ENCODE peak calls at places on chromosome 9, in four cellular contexts. K, X, P and C are unnamed samples.

GRCh38 chr9:16291921-16292320 is 578.5 kb downstream of the BNC2 start:
- DNase-seq in K (no peak), X (no peak), P (no peak), C (no peak)

GRCh38 chr9:1883004-1883403 is 132.1 kb upstream of the SMARCA2 start:
- DNase-seq in K (no peak), X (no peak), P (no peak), C (no peak)

GRCh38 chr9:75133396-75133795 is 45.1 kb downstream of the OSTF1 start:
- DNase-seq in K (no peak), X (no peak), P (no peak), C (no peak)

GRCh38 chr9:128818839-128819715 is 777 bp downstream of the ENDOG start:
- DNase-seq in K (peak; percentile 71), X (peak; percentile 53), P (no peak), C (peak; percentile 52)

GRCh38 chr9:95098391-95098921 is 219.1 kb downstream of the FANCC start:
- DNase-seq in K (peak; percentile 28), X (no peak), P (no peak), C (no peak)

GRCh38 chr9:137266589-137267453 is 10.7 kb upstream of the TOR4A start:
- DNase-seq in K (peak; percentile 43), X (no peak), P (no peak), C (no peak)

GRCh38 chr9:28539432-28539831 is 966.2 kb upstream of the C9orf72 start:
- DNase-seq in K (no peak), X (no peak), P (no peak), C (no peak)

GRCh38 chr9:79362100-79363081 is 209.4 kb upstream of the TLE4 start:
- DNase-seq in K (no peak), X (peak; percentile 47), P (no peak), C (no peak)

GRCh38 chr9:68920921-68921320 is 93.0 kb downstream of the PRKACG start:
- DNase-seq in K (no peak), X (no peak), P (no peak), C (no peak)

GRCh38 chr9:100057624-100058023 is 41.2 kb downstream of the ERP44 start:
- DNase-seq in K (no peak), X (no peak), P (no peak), C (no peak)
- H3K4me3 ChIP-seq in K (no peak overlapping the region), X (no peak overlapping the region), P (no peak overlapping the region), C (no peak overlapping the region)

GRCh38 chr9:134338394-134339182 is 12.3 kb downstream of the RXRA start:
- DNase-seq in K (no peak), X (no peak), P (no peak), C (no peak)
- H3K27ac ChIP-seq in K (peak overlapping the region; percentile 31), X (no peak overlapping the region), P (peak overlapping the region; percentile 39), C (no peak overlapping the region)

DNA sequence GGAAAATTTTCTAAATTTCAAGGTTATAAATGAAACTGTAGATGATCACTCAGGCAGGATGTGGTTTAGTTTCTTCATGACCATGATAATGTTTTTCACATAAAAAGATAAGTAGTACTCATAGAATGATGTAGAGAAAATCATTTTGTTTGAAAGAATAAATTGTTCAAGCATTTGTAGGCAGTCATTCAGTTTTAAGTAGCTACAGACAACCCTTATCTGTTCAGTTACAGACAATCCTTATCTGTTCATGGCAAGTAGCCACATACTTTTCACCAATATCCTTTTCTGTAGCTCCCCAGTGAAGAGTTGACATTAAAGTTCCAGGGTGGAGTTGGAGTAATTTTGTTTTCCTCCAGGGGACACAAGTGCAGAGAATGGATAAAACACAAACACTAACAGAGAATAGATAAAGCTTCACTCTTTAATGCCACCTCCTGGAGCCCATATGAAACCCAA is 278.1 kb upstream of the TNC start:
- DNase-seq in K (no peak), X (no peak), P (no peak), C (no peak)
- TF ChIP-seq CTCF in K (no peak), X (no peak), P (no peak), C (no peak)

GRCh38 chr9:106921989-106922388 is 59.0 kb downstream of the ZNF462 start:
- DNase-seq in K (no peak), X (no peak), P (no peak), C (no peak)

GRCh38 chr9:106918825-106919509 is 56.0 kb downstream of the ZNF462 start:
- DNase-seq in K (no peak), X (no peak), P (no peak), C (no peak)

GRCh38 chr9:106921341-106921899 is 58.5 kb downstream of the ZNF462 start:
- DNase-seq in K (no peak), X (peak; percentile 21), P (no peak), C (peak; percentile 61)

GRCh38 chr9:106920701-106921283 is 57.8 kb downstream of the ZNF462 start:
- DNase-seq in K (no peak), X (no peak), P (no peak), C (no peak)

DNA sequence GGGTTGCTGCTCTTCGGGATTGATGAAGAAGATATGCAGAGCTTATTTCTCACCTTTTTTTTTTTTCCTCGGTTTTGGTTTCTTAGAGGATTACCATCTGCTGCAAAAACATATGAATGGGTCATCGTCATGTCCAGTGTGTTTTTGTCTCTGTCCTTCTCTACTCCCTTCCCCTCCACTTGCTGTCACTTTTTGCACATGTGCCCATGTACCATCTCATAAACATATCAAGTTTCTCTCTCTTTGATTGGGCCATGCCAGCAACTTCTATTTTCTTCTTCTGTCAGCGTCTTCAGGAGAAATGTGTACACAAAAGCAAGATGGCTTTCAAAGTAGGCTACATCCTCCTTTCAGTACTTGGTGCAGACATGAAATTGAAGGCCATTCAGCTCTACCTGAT is 57.1 kb downstream of the ZNF462 start:
- DNase-seq in K (no peak), X (no peak), P (no peak), C (no peak)
- H3K4me3 ChIP-seq in K (no peak overlapping the region), X (no peak overlapping the region), P (no peak overlapping the region), C (no peak overlapping the region)

GRCh38 chr9:97556036-97556720 is 54.7 kb downstream of the TMOD1 start:
- DNase-seq in K (no peak), X (no peak), P (no peak), C (no peak)
- H3K27ac ChIP-seq in K (peak overlapping the region; percentile 79), X (no peak overlapping the region), P (peak overlapping the region; percentile 88), C (no peak overlapping the region)

GRCh38 chr9:27247756-27248155 is 49.2 kb downstream of the EQTN start:
- DNase-seq in K (peak; percentile 59), X (peak; percentile 82), P (no peak), C (peak; percentile 43)
- TF ChIP-seq CTCF in K (peak; percentile 56), X (peak; percentile 87), P (peak; percentile 38), C (peak; percentile 70)

GRCh38 chr9:127555830-127556820 is 56.0 kb upstream of the STXBP1 start:
- DNase-seq in K (peak; percentile 82), X (no peak), P (no peak), C (no peak)
- H3K4me3 ChIP-seq in K (peak overlapping the region; percentile 3), X (no peak overlapping the region), P (peak overlapping the region; percentile 12), C (no peak overlapping the region)

GRCh38 chr9:70601000-70601929 is 186.8 kb upstream of the KLF9 start:
- DNase-seq in K (peak; percentile 86), X (no peak), P (no peak), C (no peak)

GRCh38 chr9:70603020-70603411 is 188.6 kb upstream of the KLF9 start:
- DNase-seq in K (no peak), X (peak; percentile 29), P (no peak), C (no peak)

GRCh38 chr9:70597886-70598285 is 183.4 kb upstream of the KLF9 start:
- DNase-seq in K (no peak), X (no peak), P (no peak), C (no peak)

GRCh38 chr9:70600479-70600878 is 186.0 kb upstream of the KLF9 start:
- DNase-seq in K (no peak), X (no peak), P (no peak), C (peak; percentile 22)

GRCh38 chr9:70602364-70603019 is 188.0 kb upstream of the KLF9 start:
- DNase-seq in K (no peak), X (peak; percentile 85), P (no peak), C (peak; percentile 56)
- H3K27ac ChIP-seq in K (peak overlapping the region; percentile 82), X (peak overlapping the region; percentile 57), P (peak overlapping the region; percentile 90), C (no peak overlapping the region)

GRCh38 chr9:93119953-93120845 is 13.9 kb downstream of the NINJ1 start:
- DNase-seq in K (peak; percentile 97), X (peak; percentile 65), P (peak; percentile 65), C (no peak)
- TF ChIP-seq CTCF in K (peak; percentile 39), X (peak; percentile 31), P (no peak), C (peak; percentile 30)

GRCh38 chr9:35756743-35757526 is 2.9 kb upstream of the MSMP start:
- DNase-seq in K (peak; percentile 84), X (peak; percentile 85), P (no peak), C (peak; percentile 68)
- H3K4me3 ChIP-seq in K (peak overlapping the region; percentile 68), X (peak overlapping the region; percentile 98), P (peak overlapping the region; percentile 56), C (peak overlapping the region; percentile 90)